ENCODE peak calls at places on chromosomes 16 and 17, in five cellular contexts. D is neuronal stem cell, G is H9, N is trophoblast cell, Q is H1. T is an unnamed sample.
A peak's percentile ranks its signal among the peaks of the same experiment; 100 is the strongest.

GRCh38 chr17:4900231-4901107 is 1.1 kb downstream of the C17orf107 start:
- DNase-seq in Q (peak; percentile 91), G (peak; percentile 94), D (no peak), N (peak; percentile 26), T (no peak)

GRCh38 chr16:86949630-86950029 is 367.6 kb downstream of the C16orf95 start:
- DNase-seq in D (no peak), G (no peak), Q (no peak), N (no peak), T (no peak)

GRCh38 chr16:5845046-5845445 is 747.5 kb upstream of the EEF2KMT start:
- DNase-seq in D (no peak), N (no peak), G (no peak), Q (no peak), T (no peak)

GRCh38 chr17:44334315-44335181 is 9.9 kb upstream of the SLC25A39 start:
- DNase-seq in N (no peak), Q (no peak), G (peak; percentile 39), D (no peak), T (no peak)

GRCh38 chr17:44362964-44363612 is 565 bp downstream of the FAM171A2 start:
- DNase-seq in G (no peak), N (no peak), Q (peak; percentile 66), D (no peak), T (peak; percentile 14)

GRCh38 chr17:77924757-77925336 is 33.7 kb upstream of the TNRC6C start:
- DNase-seq in D (no peak), G (peak; percentile 92), N (no peak), Q (peak; percentile 80), T (no peak)

GRCh38 chr17:41625602-41626001 is 1.2 kb upstream of the KRT17 start:
- DNase-seq in G (no peak), Q (no peak), N (no peak), D (no peak), T (no peak)

GRCh38 chr16:2535644-2536021 is 2.2 kb upstream of the PDPK1 start:
- DNase-seq in D (no peak), N (peak; percentile 48), G (no peak), Q (no peak), T (peak; percentile 79)

GRCh38 chr16:8370374-8371015 is 219.8 kb downstream of the TMEM114 start:
- DNase-seq in D (no peak), N (peak; percentile 27), G (peak; percentile 46), Q (no peak), T (no peak)

GRCh38 chr17:35540589-35541404 is 3.3 kb upstream of the SLFN12L start:
- DNase-seq in D (no peak), G (no peak), N (peak; percentile 2), Q (no peak), T (peak; percentile 53)

GRCh38 chr16:19831678-19832077 is 53.0 kb downstream of the GPRC5B start:
- DNase-seq in N (no peak), G (no peak), D (no peak), Q (no peak), T (peak; percentile 83)

GRCh38 chr17:78791840-78792709 is 10.0 kb upstream of the CYTH1 start:
- DNase-seq in Q (no peak), D (no peak), N (no peak), G (no peak), T (no peak)

GRCh38 chr17:48522031-48522593 is 8.7 kb downstream of the HOXB1 start:
- DNase-seq in Q (no peak), D (no peak), G (peak; percentile 72), N (no peak), T (peak; percentile 67)

GRCh38 chr16:19169081-19169639 is 1.1 kb downstream of the SYT17 start:
- DNase-seq in Q (peak; percentile 52), G (no peak), D (no peak), N (no peak), T (no peak)

GRCh38 chr17:1490643-1491405 is 1.7 kb downstream of the MYO1C start:
- DNase-seq in Q (peak; percentile 78), D (no peak), N (peak; percentile 39), G (peak; percentile 76), T (peak; percentile 65)

GRCh38 chr17:57494446-57494845 is 238.1 kb downstream of the MSI2 start:
- DNase-seq in N (no peak), D (no peak), Q (no peak), G (no peak), T (no peak)

GRCh38 chr17:36935681-36936454 is 1.4 kb upstream of the LHX1 start:
- DNase-seq in G (peak; percentile 84), Q (peak; percentile 83), D (no peak), N (no peak), T (no peak)

GRCh38 chr17:78953356-78954350 is 26.1 kb downstream of the LGALS3BP start:
- DNase-seq in N (no peak), D (no peak), Q (no peak), G (peak; percentile 32), T (no peak)

GRCh38 chr16:56878455-56878854 is 13.4 kb downstream of the SLC12A3 start:
- DNase-seq in N (no peak), G (no peak), D (no peak), Q (no peak), T (no peak)

GRCh38 chr16:69520800-69521602 is 44.8 kb upstream of the NFAT5 start:
- DNase-seq in G (no peak), D (no peak), Q (no peak), N (no peak), T (no peak)

GRCh38 chr17:12523244-12523643 is 142.4 kb upstream of the MYOCD start:
- DNase-seq in N (no peak), G (no peak), Q (no peak), D (no peak), T (no peak)

GRCh38 chr17:30905742-30906100 is 317 bp downstream of the TEFM start:
- DNase-seq in Q (no peak), N (peak; percentile 4), G (peak; percentile 43), D (no peak), T (no peak)

GRCh38 chr17:66138120-66138519 is 53.8 kb downstream of the CEP112 start:
- DNase-seq in G (no peak), N (no peak), Q (no peak), D (no peak), T (no peak)

GRCh38 chr16:89598199-89598598 is 15.2 kb upstream of the DPEP1 start:
- DNase-seq in Q (no peak), N (no peak), G (no peak), D (no peak), T (peak; percentile 77)

GRCh38 chr17:61583242-61583641 is 7.8 kb downstream of the NACA2 start:
- DNase-seq in N (no peak), D (no peak), Q (no peak), G (no peak), T (peak; percentile 69)

GRCh38 chr16:1820096-1820972 is 6.3 kb downstream of the HAGH start:
- DNase-seq in D (no peak), N (no peak), G (no peak), Q (no peak), T (no peak)

GRCh38 chr16:84032458-84033178 is 10.0 kb downstream of the SLC38A8 start:
- DNase-seq in D (peak; percentile 48), N (no peak), Q (no peak), G (no peak), T (no peak)

GRCh38 chr17:45320931-45321461 is 4.2 kb upstream of the MAP3K14 start:
- DNase-seq in D (no peak), G (no peak), N (peak; percentile 64), Q (no peak), T (peak; percentile 97)

GRCh38 chr17:48646183-48647102 is 20.3 kb upstream of the HOXB9 start:
- DNase-seq in Q (peak; percentile 75), D (no peak), N (no peak), G (peak; percentile 74), T (peak; percentile 77)

GRCh38 chr16:70380919-70381603 is 34.4 kb downstream of the DDX19A start:
- DNase-seq in D (peak; percentile 97), Q (peak; percentile 94), G (peak; percentile 99), N (peak; percentile 97), T (peak; percentile 97)

GRCh38 chr17:43224146-43224705 is 4.2 kb downstream of the CCDC200 start:
- DNase-seq in Q (peak; percentile 33), N (no peak), G (peak; percentile 22), D (no peak), T (no peak)

GRCh38 chr16:67685388-67686112 is 18.9 kb downstream of the C16orf86 start:
- DNase-seq in N (no peak), G (no peak), D (no peak), Q (no peak), T (no peak)

GRCh38 chr17:72457712-72458111 is 336.9 kb downstream of the SOX9 start:
- DNase-seq in G (no peak), N (peak; percentile 66), D (no peak), Q (no peak), T (no peak)

GRCh38 chr17:13647551-13647950 is 45.8 kb upstream of the HS3ST3A1 start:
- DNase-seq in N (no peak), Q (no peak), G (no peak), D (no peak), T (peak; percentile 22)

GRCh38 chr17:2040942-2041560 is 771 bp upstream of the OVCA2 start:
- DNase-seq in N (no peak), Q (no peak), D (no peak), G (no peak), T (no peak)

DNA sequence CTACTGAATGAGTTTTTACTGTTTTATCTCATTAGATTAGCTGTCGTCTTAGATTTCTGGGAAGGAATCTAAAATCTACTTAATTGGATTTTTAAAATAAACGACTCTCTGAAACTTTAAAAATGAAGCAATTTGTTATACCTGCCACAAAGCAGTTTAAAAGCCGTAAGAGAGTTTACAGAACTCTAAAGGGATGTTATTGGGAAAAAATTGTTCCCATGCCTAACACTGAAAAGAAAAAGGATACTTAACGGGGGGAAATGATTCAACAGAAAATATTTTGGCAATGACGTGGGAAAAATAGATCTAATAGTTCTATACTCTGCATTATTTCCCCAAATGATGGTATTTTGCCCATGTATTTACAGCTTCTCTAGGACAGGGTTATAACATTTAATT is 27.0 kb downstream of the ARHGAP17 start:
- DNase-seq in D (no peak), G (no peak), Q (no peak), N (no peak), T (peak; percentile 37)
- H4K8ac ChIP-seq in D (no peak overlapping the region), G (no peak overlapping the region), Q (no peak overlapping the region), N (no peak overlapping the region), T (no peak overlapping the region)

GRCh38 chr16:52581530-52581929 is 34.6 kb upstream of the TOX3 start:
- DNase-seq in N (no peak), G (no peak), Q (no peak), D (no peak), T (no peak)
- H2BK12ac ChIP-seq in N (no peak overlapping the region), G (no peak overlapping the region), Q (no peak overlapping the region), D (no peak overlapping the region), T (no peak overlapping the region)

GRCh38 chr17:28370035-28370743 is at the start of gene VTN:
- DNase-seq in G (peak; percentile 89), D (peak; percentile 58), N (peak; percentile 27), Q (no peak), T (peak; percentile 50)
- H3K23ac ChIP-seq in G (no peak within 1 kb of the TSS), D (no peak within 1 kb of the TSS), N (no peak within 1 kb of the TSS), Q (no peak within 1 kb of the TSS), T (no peak within 1 kb of the TSS)

GRCh38 chr17:7856081-7856791 is 1.1 kb downstream of the NAA38 start:
- DNase-seq in Q (peak; percentile 52), D (peak; percentile 56), G (peak; percentile 42), N (no peak), T (no peak)

GRCh38 chr17:7858487-7858832 is 657 bp downstream of the CYB5D1 start:
- DNase-seq in N (no peak), Q (no peak), G (peak; percentile 80), D (peak; percentile 56), T (peak; percentile 79)

GRCh38 chr17:7857724-7858486 is at the start of gene CYB5D1:
- DNase-seq in D (peak; percentile 92), G (peak; percentile 93), Q (peak; percentile 91), N (peak; percentile 80), T (peak; percentile 97)

GRCh38 chr17:7856840-7857723 is at the start of gene NAA38:
- DNase-seq in D (peak; percentile 100), G (peak; percentile 100), Q (peak; percentile 92), N (peak; percentile 99), T (peak; percentile 100)

GRCh38 chr17:7859028-7859427 is 1.2 kb downstream of the CYB5D1 start:
- DNase-seq in D (no peak), N (no peak), G (no peak), Q (no peak), T (no peak)
- H4K8ac ChIP-seq in D (no peak overlapping the region), N (no peak overlapping the region), G (no peak overlapping the region), Q (no peak overlapping the region), T (no peak overlapping the region)